ENCODE peak calls at places on chromosomes 16 and 17, in five cellular contexts. A, N, W, M and X are unnamed samples.

GRCh38 chr16:89116341-89117238 is 22.9 kb downstream of the ACSF3 start:
- DNase-seq in A (no peak), N (no peak), W (no peak), M (no peak), X (no peak)

GRCh38 chr17:17732892-17733670 is 51.8 kb downstream of the RAI1 start:
- DNase-seq in A (no peak), N (peak; percentile 62), W (no peak), M (no peak), X (no peak)

GRCh38 chr17:16304832-16305231 is 48.4 kb downstream of the CENPV start:
- DNase-seq in A (peak; percentile 52), N (no peak), W (peak; percentile 55), M (no peak), X (no peak)

GRCh38 chr17:37291351-37291750 is 84.4 kb upstream of the C17orf78 start:
- DNase-seq in A (no peak), N (no peak), W (no peak), M (no peak), X (no peak)

GRCh38 chr16:3509470-3509928 is 8.7 kb downstream of the CLUAP1 start:
- DNase-seq in A (no peak), N (peak; percentile 16), W (no peak), M (peak; percentile 85), X (peak; percentile 22)

GRCh38 chr17:7559307-7560171 is 989 bp downstream of the TNFSF13 start:
- DNase-seq in A (no peak), N (no peak), W (no peak), M (no peak), X (peak; percentile 83)

GRCh38 chr17:82339634-82340580 is 6.3 kb upstream of the SECTM1 start:
- DNase-seq in A (no peak), N (no peak), W (no peak), M (no peak), X (no peak)

GRCh38 chr17:27577124-27577761 is 53.7 kb upstream of the LGALS9 start:
- DNase-seq in A (peak; percentile 60), N (peak; percentile 80), W (peak; percentile 68), M (no peak), X (no peak)

GRCh38 chr16:49875812-49876715 is 20.2 kb upstream of the ZNF423 start:
- DNase-seq in A (peak; percentile 73), N (no peak), W (peak; percentile 38), M (no peak), X (no peak)

GRCh38 chr17:1714980-1715802 is 5.0 kb upstream of the TLCD2 start:
- DNase-seq in A (peak; percentile 64), N (peak; percentile 97), W (peak; percentile 95), M (no peak), X (peak; percentile 87)

GRCh38 chr17:56672195-56672594 is 78.7 kb downstream of the NOG start:
- DNase-seq in A (no peak), N (no peak), W (no peak), M (no peak), X (no peak)

GRCh38 chr16:11791144-11791828 is 5.8 kb downstream of the ZC3H7A start:
- DNase-seq in A (peak; percentile 22), N (no peak), W (no peak), M (no peak), X (no peak)

GRCh38 chr17:81990836-81991683 is 13.6 kb downstream of the ASPSCR1 start:
- DNase-seq in A (no peak), N (no peak), W (no peak), M (no peak), X (no peak)

GRCh38 chr16:491225-491919 is 36.1 kb upstream of the CAPN15 start:
- DNase-seq in A (no peak), N (no peak), W (no peak), M (no peak), X (no peak)

GRCh38 chr16:19817122-19817521 is 67.5 kb downstream of the GPRC5B start:
- DNase-seq in A (peak; percentile 17), N (no peak), W (no peak), M (no peak), X (no peak)

GRCh38 chr17:82863941-82864720 is 24.3 kb upstream of the ZNF750 start:
- DNase-seq in A (no peak), N (peak; percentile 60), W (peak; percentile 54), M (peak; percentile 64), X (no peak)

GRCh38 chr17:265726-266125 is 84.3 kb upstream of the DOC2B start:
- DNase-seq in A (no peak), N (peak; percentile 10), W (no peak), M (no peak), X (peak; percentile 10)

GRCh38 chr17:38602453-38602852 is 3.3 kb downstream of the SRCIN1 start:
- DNase-seq in A (peak; percentile 50), N (no peak), W (no peak), M (no peak), X (no peak)

GRCh38 chr17:77233635-77234334 is 93.0 kb downstream of the SEC14L1 start:
- DNase-seq in A (no peak), N (peak; percentile 50), W (peak; percentile 68), M (peak; percentile 90), X (no peak)

GRCh38 chr16:79887541-79888540 is 287.3 kb upstream of the MAF start:
- DNase-seq in A (no peak), N (no peak), W (no peak), M (no peak), X (no peak)

GRCh38 chr17:55575058-55575606 is 63.9 kb upstream of the SMIM36 start:
- DNase-seq in A (no peak), N (no peak), W (no peak), M (no peak), X (no peak)

GRCh38 chr17:55577011-55577586 is 65.8 kb upstream of the SMIM36 start:
- DNase-seq in A (no peak), N (peak; percentile 24), W (peak; percentile 12), M (peak; percentile 45), X (peak; percentile 29)

GRCh38 chr17:55576237-55576998 is 65.2 kb upstream of the SMIM36 start:
- DNase-seq in A (no peak), N (no peak), W (peak; percentile 18), M (no peak), X (no peak)

GRCh38 chr17:55580596-55581133 is 69.4 kb upstream of the SMIM36 start:
- DNase-seq in A (no peak), N (no peak), W (no peak), M (no peak), X (no peak)

GRCh38 chr17:55577687-55578086 is 66.4 kb upstream of the SMIM36 start:
- DNase-seq in A (no peak), N (no peak), W (no peak), M (peak; percentile 40), X (no peak)
- H3K4me3 ChIP-seq in A (no peak overlapping the region), N (no peak overlapping the region), W (no peak overlapping the region), M (peak overlapping the region; percentile 64), X (peak overlapping the region; percentile 17)

DNA sequence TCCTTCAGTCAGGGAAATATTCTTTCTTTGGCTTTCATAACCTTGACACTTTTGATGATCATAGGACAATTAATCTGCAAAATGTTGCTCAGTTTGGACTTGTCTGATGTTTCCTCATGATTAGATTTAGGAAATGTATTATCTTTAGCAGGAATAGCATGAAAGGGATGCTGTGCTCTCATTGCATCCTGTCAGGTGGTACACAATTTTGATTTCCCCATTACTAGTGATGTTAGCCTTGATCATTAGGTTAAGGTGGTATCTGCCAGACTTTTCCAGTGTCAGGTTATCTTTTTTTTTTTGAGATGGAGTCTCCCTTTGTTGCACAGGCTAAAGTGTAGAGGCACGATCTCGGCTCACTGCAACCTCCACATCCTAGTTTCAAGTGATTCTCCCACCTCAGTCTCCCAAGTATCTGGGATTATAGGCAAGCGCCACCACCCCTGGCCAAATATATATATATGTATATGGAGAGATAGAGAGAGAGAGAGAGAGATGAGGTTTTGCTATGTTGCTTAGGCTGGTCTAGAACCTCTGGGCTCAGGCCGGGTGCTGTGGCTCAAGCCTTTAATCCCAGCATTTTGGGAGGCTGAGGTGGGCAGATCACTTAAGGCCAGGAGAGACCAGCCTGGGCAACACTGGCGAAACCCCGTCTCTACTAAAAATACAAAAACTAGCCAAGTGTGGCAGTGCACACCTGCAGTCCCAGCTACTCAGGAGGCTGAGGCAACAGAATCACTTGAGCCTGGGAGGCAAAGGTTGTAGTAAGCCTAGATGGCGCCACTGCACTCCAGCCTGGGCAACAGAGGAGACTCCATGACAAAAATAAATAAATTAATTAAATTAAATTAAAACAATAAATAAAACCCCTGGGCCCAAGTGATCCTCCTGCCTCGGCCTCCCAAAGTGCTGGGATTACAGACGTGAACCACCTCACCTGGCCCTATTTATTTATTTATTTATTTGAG is 15.8 kb upstream of the CAVIN1 start:
- DNase-seq in A (no peak), N (no peak), W (no peak), M (peak; percentile 32), X (peak; percentile 61)
- TF ChIP-seq CTCF in A (peak; percentile 50), N (no peak), W (peak; percentile 33), M (peak; percentile 25), X (peak; percentile 53)

GRCh38 chr17:19937522-19937921 is 40.1 kb downstream of the AKAP10 start:
- DNase-seq in A (no peak), N (no peak), W (no peak), M (no peak), X (no peak)
- H3K4me1 ChIP-seq in A (no peaks in the 10 kb centered on the region), N (peaks cover 3% of the 10 kb centered on the region), W (peaks cover 24% of the 10 kb centered on the region), M (no peaks in the 10 kb centered on the region), X (no peaks in the 10 kb centered on the region)

DNA sequence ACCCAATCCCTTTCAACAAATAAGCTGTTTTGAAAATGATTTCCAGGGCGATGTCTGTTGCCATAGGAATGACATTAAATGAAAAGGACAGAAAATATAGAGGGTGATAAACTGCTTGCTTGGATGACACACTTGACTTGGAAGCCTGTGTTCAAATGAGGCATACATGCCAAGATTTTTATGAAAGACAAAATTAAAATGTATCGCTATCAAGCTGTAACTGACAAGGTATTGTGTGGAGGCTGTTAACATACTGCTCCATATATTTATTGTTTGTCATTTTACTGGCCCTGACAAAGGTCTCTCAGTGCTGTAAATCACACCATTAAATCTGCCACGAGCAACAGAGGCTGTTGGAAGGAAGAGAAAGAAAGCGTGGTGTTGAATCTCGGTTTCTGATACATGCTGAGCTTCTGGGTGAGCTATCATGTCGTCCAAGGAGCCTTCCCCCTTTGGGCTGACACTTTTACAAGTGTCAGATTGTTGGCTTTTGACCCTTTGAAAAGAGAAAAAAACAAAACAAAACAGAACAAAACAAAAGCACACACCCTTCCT is 456.2 kb upstream of the SALL1 start:
- DNase-seq in A (no peak), N (no peak), W (no peak), M (no peak), X (no peak)
- H3K4me3 ChIP-seq in A (no peak overlapping the region), N (no peak overlapping the region), W (no peak overlapping the region), M (no peak overlapping the region), X (no peak overlapping the region)

DNA sequence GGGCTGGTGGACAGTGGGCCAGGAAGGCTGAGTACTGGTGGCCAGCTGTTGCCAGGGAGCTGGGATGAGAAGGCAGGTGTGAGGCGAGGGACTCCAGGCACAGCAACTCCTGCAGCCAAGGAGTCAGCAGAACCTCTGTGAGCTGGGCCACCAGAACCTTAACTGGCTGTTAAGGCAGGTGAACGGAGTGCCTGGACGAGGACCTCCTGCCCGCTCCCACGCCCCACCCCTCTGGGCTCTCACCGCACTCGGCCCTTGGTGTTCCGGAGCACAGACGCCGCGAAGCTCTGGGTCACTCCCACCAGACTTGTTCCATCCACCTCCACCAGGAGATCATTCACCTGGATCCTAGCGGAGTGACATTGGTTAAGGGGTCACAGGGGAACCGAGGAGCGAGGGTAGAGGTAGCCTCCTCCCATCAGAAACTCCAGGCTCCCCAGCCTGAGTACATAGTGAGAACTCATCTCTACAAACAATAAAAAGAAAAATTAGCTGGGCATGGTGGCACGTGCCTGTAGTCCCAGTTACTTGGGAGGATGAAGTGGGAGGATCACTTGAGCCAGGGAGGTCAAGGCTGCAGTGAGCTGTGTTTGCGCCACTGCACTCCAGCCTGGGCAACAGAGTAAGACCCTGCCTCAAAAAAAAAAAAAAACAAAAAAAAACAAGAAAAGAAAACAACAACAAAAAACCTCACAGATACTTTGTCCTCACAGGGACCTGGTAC is 9.3 kb downstream of the PPP1R9B start:
- DNase-seq in A (no peak), N (no peak), W (no peak), M (no peak), X (no peak)
- TF ChIP-seq CTCF in A (no peak), N (no peak), W (no peak), M (no peak), X (no peak)

GRCh38 chr17:72502940-72503341 is 382.1 kb downstream of the SOX9 start:
- DNase-seq in A (no peak), N (no peak), W (no peak), M (no peak), X (no peak)
- H3K4me1 ChIP-seq in A (no peaks in the 10 kb centered on the region), N (no peaks in the 10 kb centered on the region), W (peaks cover 14% of the 10 kb centered on the region), M (no peaks in the 10 kb centered on the region), X (no peaks in the 10 kb centered on the region)